ENCODE peak calls at places on chromosome 5, in five cellular contexts. X is cardiac muscle cell, E is pancreas, N is lower lobe of right lung, B is PC-3. O is an unnamed sample. For H3K36me3, the result is how much of the 10 kb centered on the place peaks cover.

GRCh38 chr5:161420526-161420925 is 126.0 kb downstream of the GABRB2 start:
- DNase-seq in X (no peak), E (no peak), N (no peak), B (no peak), O (no peak)

GRCh38 chr5:68817696-68818695 is 275.8 kb upstream of the SLC30A5 start:
- DNase-seq in X (no peak), E (no peak), N (no peak), B (no peak), O (no peak)

GRCh38 chr5:172827843-172828242 is 6.2 kb upstream of the ERGIC1 start:
- DNase-seq in X (no peak), E (no peak), N (no peak), B (no peak), O (no peak)

GRCh38 chr5:82356808-82357671 is 78.9 kb upstream of the RPS23 start:
- DNase-seq in X (no peak), E (no peak), N (peak), B (peak), O (peak)

GRCh38 chr5:62208218-62208852 is 97.7 kb upstream of the KIF2A start:
- DNase-seq in X (peak), E (no peak), N (no peak), B (no peak), O (no peak)

GRCh38 chr5:171308453-171309275 is at the start of gene TLX3:
- DNase-seq in X (peak), E (no peak), N (no peak), B (no peak), O (no peak)

GRCh38 chr5:157718529-157718928 is 12.7 kb upstream of the THG1L start:
- DNase-seq in X (peak), E (no peak), N (no peak), B (peak), O (peak)

GRCh38 chr5:6220346-6221088 is 157.8 kb downstream of the MED10 start:
- DNase-seq in X (no peak), E (no peak), N (no peak), B (no peak), O (no peak)

GRCh38 chr5:25006734-25007133 is 362.0 kb upstream of the CDH10 start:
- DNase-seq in X (peak), E (no peak), N (no peak), B (peak), O (no peak)

GRCh38 chr5:86118542-86118941 is 499.2 kb upstream of the COX7C start:
- DNase-seq in X (no peak), E (no peak), N (no peak), B (peak), O (no peak)

GRCh38 chr5:66247176-66247960 is 103.3 kb downstream of the SREK1 start:
- DNase-seq in X (no peak), E (no peak), N (no peak), B (peak), O (peak)

GRCh38 chr5:119341452-119342349 is 14.1 kb upstream of the TNFAIP8 start:
- DNase-seq in X (no peak), E (no peak), N (no peak), B (no peak), O (no peak)

GRCh38 chr5:137073192-137073591 is 425.9 kb downstream of the SPOCK1 start:
- DNase-seq in X (no peak), E (no peak), N (no peak), B (peak), O (no peak)

GRCh38 chr5:82376309-82376708 is 98.2 kb upstream of the RPS23 start:
- DNase-seq in X (no peak), E (no peak), N (no peak), B (no peak), O (no peak)

GRCh38 chr5:76622076-76622475 is 1.1 kb downstream of the F2RL2 start:
- DNase-seq in X (no peak), E (no peak), N (no peak), B (no peak), O (no peak)

GRCh38 chr5:96478983-96479382 is 45.9 kb upstream of the PCSK1 start:
- DNase-seq in X (no peak), E (no peak), N (no peak), B (no peak), O (no peak)

GRCh38 chr5:77707786-77708185 is 68.4 kb downstream of the TBCA start:
- DNase-seq in X (no peak), E (no peak), N (no peak), B (no peak), O (peak)

GRCh38 chr5:16582081-16582480 is 34.7 kb downstream of the RETREG1 start:
- DNase-seq in X (no peak), E (no peak), N (no peak), B (peak), O (no peak)

GRCh38 chr5:179355976-179356968 is 11.0 kb upstream of the ADAMTS2 start:
- DNase-seq in X (no peak), E (no peak), N (no peak), B (no peak), O (no peak)

GRCh38 chr5:140481758-140482157 is 65.7 kb upstream of the EIF4EBP3 start:
- DNase-seq in X (no peak), E (no peak), N (no peak), B (peak), O (peak)

GRCh38 chr5:92391-93220 is 638 bp downstream of the PLEKHG4B start:
- DNase-seq in X (no peak), E (no peak), N (no peak), B (no peak), O (no peak)

GRCh38 chr5:53246042-53246836 is 136.7 kb upstream of the MOCS2 start:
- DNase-seq in X (no peak), E (no peak), N (no peak), B (peak), O (peak)

GRCh38 chr5:64628901-64629300 is 61.4 kb upstream of the SHISAL2B start:
- DNase-seq in X (no peak), E (no peak), N (no peak), B (no peak), O (no peak)

GRCh38 chr5:113474100-113474700 is 14.1 kb downstream of the MCC start:
- DNase-seq in X (peak), E (no peak), N (no peak), B (no peak), O (no peak)

GRCh38 chr5:37722236-37723146 is 117.3 kb downstream of the GDNF start:
- DNase-seq in X (no peak), E (no peak), N (no peak), B (peak), O (peak)

GRCh38 chr5:165538065-165538464 is 2032.6 kb downstream of the MAT2B start:
- DNase-seq in X (no peak), E (no peak), N (no peak), B (no peak), O (no peak)

GRCh38 chr5:144198386-144198785 is 27.7 kb downstream of the KCTD16 start:
- DNase-seq in X (no peak), E (no peak), N (no peak), B (peak), O (no peak)

GRCh38 chr5:165829504-165829903 is 2324.1 kb downstream of the MAT2B start:
- DNase-seq in X (no peak), E (no peak), N (no peak), B (no peak), O (no peak)

GRCh38 chr5:76952795-76953536 is at the start of gene CRHBP:
- DNase-seq in X (no peak), E (no peak), N (no peak), B (no peak), O (peak)

GRCh38 chr5:29950416-29951145 is 1242.9 kb upstream of the CDH6 start:
- DNase-seq in X (no peak), E (no peak), N (no peak), B (no peak), O (no peak)

GRCh38 chr5:141957367-141957993 is 522 bp downstream of the PCDH12 start:
- DNase-seq in X (no peak), E (no peak), N (no peak), B (no peak), O (no peak)

GRCh38 chr5:33160871-33161270 is 279.9 kb upstream of the TARS1 start:
- DNase-seq in X (no peak), E (no peak), N (no peak), B (no peak), O (no peak)

GRCh38 chr5:130954336-130954735 is 210.7 kb downstream of the HINT1 start:
- DNase-seq in X (no peak), E (no peak), N (no peak), B (no peak), O (no peak)
- H3K4me3 ChIP-seq in X (no peak), E (no peak), N (no peak), B (no peak), O (no peak)

GRCh38 chr5:73890569-73890968 is 264.6 kb downstream of the ARHGEF28 start:
- DNase-seq in X (no peak), E (no peak), N (no peak), B (no peak), O (no peak)
- H3K36me3 ChIP-seq in X (under half), E (under half), N (under half), B (under half), O (under half)

GRCh38 chr5:149999359-149999758 is 1.1 kb downstream of the TIGD6 start:
- DNase-seq in X (no peak), E (no peak), N (no peak), B (no peak), O (no peak)
- H3K4me3 ChIP-seq in X (peak), E (peak), N (peak), B (peak), O (peak)

DNA sequence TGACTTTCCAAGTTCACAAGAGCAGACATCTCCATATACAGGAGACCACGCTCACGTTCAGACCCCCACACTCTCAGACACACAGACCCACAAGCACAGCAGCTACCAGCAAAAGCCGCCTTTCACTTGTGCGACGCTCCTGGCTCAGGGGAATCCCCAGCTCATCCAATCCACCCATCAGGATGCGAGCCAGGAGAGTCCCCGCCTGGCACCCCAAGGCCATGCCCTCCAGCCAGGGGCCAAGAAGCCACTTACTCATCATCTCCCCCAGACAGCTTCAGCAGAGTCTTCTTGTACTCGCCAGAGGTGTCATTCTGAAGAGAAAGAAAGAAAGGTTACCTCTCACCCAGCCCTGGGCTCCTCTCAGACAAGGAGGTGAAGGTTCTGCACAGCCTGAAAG is 29.7 kb downstream of the ANXA6 start:
- DNase-seq in X (no peak), E (no peak), N (no peak), B (no peak), O (no peak)
- H3K36me3 ChIP-seq in X (half or more), E (under half), N (half or more), B (under half), O (half or more)

GRCh38 chr5:14204011-14204670 is 61.0 kb downstream of the TRIO start:
- DNase-seq in X (no peak), E (no peak), N (no peak), B (no peak), O (no peak)
- H3K4me3 ChIP-seq in X (no peak), E (no peak), N (no peak), B (no peak), O (no peak)

GRCh38 chr5:55429221-55429620 is 105.5 kb downstream of the PLPP1 start:
- DNase-seq in X (no peak), E (no peak), N (no peak), B (no peak), O (no peak)
- H3K36me3 ChIP-seq in X (under half), E (under half), N (under half), B (under half), O (under half)

DNA sequence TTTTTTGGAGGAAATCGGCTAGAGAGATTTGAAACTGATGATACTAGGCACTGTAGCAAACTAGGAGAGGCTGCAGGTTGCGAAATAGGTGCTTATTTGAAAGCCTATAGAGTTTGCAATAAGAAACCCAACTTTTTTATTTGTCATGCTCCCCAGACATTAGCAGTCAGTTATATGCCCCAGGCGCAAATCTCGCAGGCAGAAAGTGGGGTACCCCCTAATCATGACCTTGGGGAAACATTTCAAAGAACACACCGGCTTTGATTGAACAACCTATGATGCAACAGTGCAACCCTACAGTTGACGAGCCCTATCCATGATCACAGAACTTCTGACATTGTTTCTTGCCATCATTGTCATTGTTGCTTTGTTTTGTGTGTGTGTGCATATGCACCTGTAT is 510.5 kb downstream of the RAB3C start:
- DNase-seq in X (no peak), E (no peak), N (no peak), B (no peak), O (no peak)
- H3K4me3 ChIP-seq in X (no peak), E (no peak), N (peak), B (no peak), O (no peak)

O was measured in brain microvascular endothelial cell.